ENCODE peak calls at places on chromosomes 6 and 20, in seven cellular contexts. E, W, F, X, A, Q and M are unnamed samples.

GRCh38 chr20:723756-724155 is 44.5 kb downstream of the SLC52A3 start:
- DNase-seq in E (no peak), W (no peak), F (no peak), X (peak), A (no peak), Q (no peak), M (peak)

GRCh38 chr6:1885576-1886003 is 275.9 kb downstream of the FOXC1 start:
- DNase-seq in E (no peak), W (no peak), F (no peak), X (no peak), A (no peak), Q (no peak), M (no peak)

GRCh38 chr6:28207244-28208179 is 17.6 kb upstream of the ZSCAN9 start:
- DNase-seq in E (no peak), W (no peak), F (no peak), X (peak), A (no peak), Q (peak), M (no peak)

GRCh38 chr20:17848649-17849048 is 119.9 kb downstream of the SNX5 start:
- DNase-seq in E (no peak), W (no peak), F (no peak), X (no peak), A (no peak), Q (peak), M (no peak)

GRCh38 chr6:147873826-147874225 is 365.3 kb downstream of the SAMD5 start:
- DNase-seq in E (no peak), W (no peak), F (no peak), X (no peak), A (no peak), Q (no peak), M (no peak)

GRCh38 chr20:47784599-47785320 is 521 bp downstream of the SULF2 start:
- DNase-seq in E (no peak), W (no peak), F (no peak), X (no peak), A (peak), Q (peak), M (peak)

GRCh38 chr20:728022-728944 is 40.0 kb downstream of the SLC52A3 start:
- DNase-seq in E (no peak), W (no peak), F (peak), X (peak), A (peak), Q (no peak), M (peak)

GRCh38 chr20:10718671-10719070 is 44.9 kb upstream of the JAG1 start:
- DNase-seq in E (no peak), W (no peak), F (no peak), X (no peak), A (no peak), Q (no peak), M (no peak)

GRCh38 chr6:19325335-19325789 is 511.8 kb upstream of the ID4 start:
- DNase-seq in E (no peak), W (no peak), F (no peak), X (no peak), A (no peak), Q (no peak), M (peak)

GRCh38 chr6:40887079-40887822 is 151.8 kb downstream of the UNC5CL start:
- DNase-seq in E (no peak), W (no peak), F (no peak), X (no peak), A (no peak), Q (no peak), M (peak)

GRCh38 chr20:998431-998830 is 3.7 kb downstream of the RSPO4 start:
- DNase-seq in E (no peak), W (no peak), F (no peak), X (no peak), A (no peak), Q (no peak), M (no peak)

GRCh38 chr6:26021350-26022165 is 59.0 kb downstream of the TRIM38 start:
- DNase-seq in E (peak), W (peak), F (peak), X (peak), A (peak), Q (peak), M (peak)

GRCh38 chr20:9177278-9177677 is 108.4 kb downstream of the PLCB4 start:
- DNase-seq in E (no peak), W (no peak), F (no peak), X (no peak), A (no peak), Q (no peak), M (no peak)

GRCh38 chr20:44404204-44405181 is 49.0 kb downstream of the HNF4A start:
- DNase-seq in E (no peak), W (no peak), F (no peak), X (no peak), A (no peak), Q (no peak), M (no peak)

GRCh38 chr6:43491750-43492661 is 14.6 kb downstream of the TJAP1 start:
- DNase-seq in E (no peak), W (no peak), F (peak), X (no peak), A (no peak), Q (no peak), M (no peak)

GRCh38 chr20:22901921-22902320 is 133.2 kb upstream of the SSTR4 start:
- DNase-seq in E (no peak), W (no peak), F (no peak), X (no peak), A (no peak), Q (no peak), M (no peak)

GRCh38 chr6:152696543-152696942 is 1.2 kb upstream of the MYCT1 start:
- DNase-seq in E (no peak), W (no peak), F (no peak), X (no peak), A (no peak), Q (no peak), M (no peak)

GRCh38 chr20:48616481-48616880 is 211.3 kb downstream of the PREX1 start:
- DNase-seq in E (no peak), W (no peak), F (no peak), X (peak), A (no peak), Q (no peak), M (no peak)

GRCh38 chr20:56359212-56360132 is 698 bp downstream of the FAM210B start:
- DNase-seq in E (no peak), W (no peak), F (peak), X (peak), A (peak), Q (peak), M (peak)

GRCh38 chr6:150492507-150492906 is 107.2 kb upstream of the PLEKHG1 start:
- DNase-seq in E (no peak), W (no peak), F (no peak), X (no peak), A (no peak), Q (no peak), M (no peak)

GRCh38 chr20:63177785-63178444 is 38.0 kb downstream of the YTHDF1 start:
- DNase-seq in E (no peak), W (no peak), F (no peak), X (no peak), A (no peak), Q (no peak), M (no peak)

GRCh38 chr6:143164565-143165105 is 103.9 kb downstream of the AIG1 start:
- DNase-seq in E (no peak), W (no peak), F (no peak), X (no peak), A (no peak), Q (no peak), M (no peak)

GRCh38 chr6:14035448-14035847 is 82.1 kb upstream of the CD83 start:
- DNase-seq in E (no peak), W (no peak), F (no peak), X (no peak), A (no peak), Q (no peak), M (peak)

GRCh38 chr6:73724389-73724788 is 28.4 kb downstream of the CD109 start:
- DNase-seq in E (no peak), W (no peak), F (no peak), X (no peak), A (no peak), Q (no peak), M (no peak)

GRCh38 chr20:31607640-31608255 is 2.7 kb downstream of the ID1 start:
- DNase-seq in E (no peak), W (no peak), F (no peak), X (no peak), A (no peak), Q (no peak), M (no peak)